ENCODE peak calls at places on chromosomes 13 and 19, in four cellular contexts. One of them, this sample, is unnamed.
A peak's percentile ranks its signal among the peaks of the same experiment; 100 is the strongest.

GRCh38 chr19:2294377-2295335 is 12.7 kb upstream of the PEAK3 start:
- ATAC-seq in T-cell: no peak
- ATAC-seq in A549: no peak
- ATAC-seq in effector memory CD8-positive, alpha-beta T cell: no peak
- ATAC-seq in this sample: no peak

GRCh38 chr13:35724480-35724879 is 248.0 kb upstream of the MAB21L1 start:
- ATAC-seq in effector memory CD8-positive, alpha-beta T cell: no peak
- ATAC-seq in T-cell: no peak
- ATAC-seq in A549: no peak
- ATAC-seq in this sample: no peak

GRCh38 chr19:5595129-5595528 is 27.4 kb upstream of the TINCR start:
- ATAC-seq in T-cell: peak; percentile 32
- ATAC-seq in effector memory CD8-positive, alpha-beta T cell: peak; percentile 59
- ATAC-seq in A549: no peak
- ATAC-seq in this sample: no peak

GRCh38 chr19:6084821-6085220 is 25.5 kb downstream of the RFX2 start:
- ATAC-seq in A549: no peak
- ATAC-seq in T-cell: no peak
- ATAC-seq in effector memory CD8-positive, alpha-beta T cell: no peak
- ATAC-seq in this sample: no peak

GRCh38 chr19:50835103-50835784 is 1.9 kb upstream of the KLK15 start:
- ATAC-seq in T-cell: no peak
- ATAC-seq in effector memory CD8-positive, alpha-beta T cell: no peak
- ATAC-seq in A549: peak; percentile 55
- ATAC-seq in this sample: no peak

GRCh38 chr19:47564081-47564480 is 8.9 kb downstream of the ZNF541 start:
- ATAC-seq in T-cell: no peak
- ATAC-seq in A549: no peak
- ATAC-seq in effector memory CD8-positive, alpha-beta T cell: no peak
- ATAC-seq in this sample: no peak

GRCh38 chr13:85503797-85504196 is 295.4 kb downstream of the SLITRK6 start:
- ATAC-seq in A549: no peak
- ATAC-seq in T-cell: no peak
- ATAC-seq in effector memory CD8-positive, alpha-beta T cell: no peak
- ATAC-seq in this sample: no peak

GRCh38 chr19:48553676-48554384 is 1.9 kb downstream of the SULT2B1 start:
- ATAC-seq in A549: peak; percentile 74
- ATAC-seq in T-cell: no peak
- ATAC-seq in effector memory CD8-positive, alpha-beta T cell: no peak
- ATAC-seq in this sample: peak; percentile 4

GRCh38 chr19:32397736-32398135 is 7.8 kb upstream of the DPY19L3 start:
- ATAC-seq in A549: peak; percentile 70
- ATAC-seq in T-cell: no peak
- ATAC-seq in effector memory CD8-positive, alpha-beta T cell: no peak
- ATAC-seq in this sample: no peak

GRCh38 chr13:48906200-48906599 is 69.5 kb upstream of the FNDC3A start:
- ATAC-seq in effector memory CD8-positive, alpha-beta T cell: no peak
- ATAC-seq in A549: no peak
- ATAC-seq in T-cell: no peak
- ATAC-seq in this sample: no peak

GRCh38 chr13:60164490-60164889 is 762 bp upstream of the DIAPH3 start:
- ATAC-seq in T-cell: no peak
- ATAC-seq in effector memory CD8-positive, alpha-beta T cell: no peak
- ATAC-seq in A549: no peak
- ATAC-seq in this sample: no peak

GRCh38 chr13:102291587-102292218 is 110.1 kb downstream of the FGF14 start:
- ATAC-seq in A549: no peak
- ATAC-seq in T-cell: no peak
- ATAC-seq in effector memory CD8-positive, alpha-beta T cell: no peak
- ATAC-seq in this sample: no peak

This sample was measured in stimulated activated memory B cell treated with anti-CD40 and anti-IgM and Interleukin-4, amounts not matched to agents 10 μg/mL and 1 μg/mL and 100 μg/mL, for 72 hours.